ENCODE peak calls at places on chromosomes 4 and X, in six cellular contexts. T is HCT116, G is IMR-90, Y is endothelial cell of umbilical vein, K is SK-N-SH, N is fibroblast of lung. O is an unnamed sample.

GRCh38 chrX:13716905-13717304 is 17.5 kb downstream of the TRAPPC2 start:
- DNase-seq in G (no peak), T (no peak), K (no peak), Y (no peak), N (no peak), O (no peak)

GRCh38 chr4:64158648-64159326 is 250.5 kb downstream of the TECRL start:
- DNase-seq in T (peak; percentile 12), G (peak; percentile 22), N (peak; percentile 61), Y (peak; percentile 36), K (peak; percentile 28), O (peak; percentile 90)

GRCh38 chr4:53066155-53066554 is 204.0 kb downstream of the RASL11B start:
- DNase-seq in N (no peak), K (no peak), Y (no peak), T (no peak), G (no peak), O (no peak)

GRCh38 chrX:114611018-114611619 is 27.2 kb downstream of the HTR2C start:
- DNase-seq in Y (peak; percentile 31), G (peak; percentile 35), T (peak; percentile 34), K (peak; percentile 46), N (peak; percentile 51), O (peak; percentile 65)

GRCh38 chr4:18110099-18110498 is 88.5 kb upstream of the LCORL start:
- DNase-seq in N (no peak), K (no peak), G (no peak), T (no peak), Y (no peak), O (no peak)

GRCh38 chr4:98568896-98569663 is 89.3 kb downstream of the TSPAN5 start:
- DNase-seq in G (no peak), N (no peak), T (no peak), K (no peak), Y (peak; percentile 34), O (no peak)

GRCh38 chr4:168584321-168584771 is 87.5 kb downstream of the PALLD start:
- DNase-seq in G (peak; percentile 53), K (no peak), T (no peak), N (peak; percentile 54), Y (peak; percentile 8), O (peak; percentile 76)

GRCh38 chr4:144627663-144628076 is 18.3 kb upstream of the HHIP start:
- DNase-seq in Y (peak; percentile 96), T (no peak), G (peak; percentile 73), N (no peak), K (no peak), O (peak; percentile 80)

GRCh38 chrX:47746446-47746845 is 87.5 kb upstream of the UXT start:
- DNase-seq in K (no peak), G (no peak), N (peak; percentile 9), Y (no peak), T (no peak), O (no peak)

GRCh38 chr4:7048642-7049041 is 5.5 kb downstream of the TADA2B start:
- DNase-seq in N (no peak), T (no peak), Y (no peak), K (no peak), G (no peak), O (no peak)

GRCh38 chrX:134435894-134436293 is 24.1 kb upstream of the HPRT1 start:
- DNase-seq in G (no peak), N (no peak), K (no peak), Y (no peak), T (no peak), O (peak; percentile 2)

GRCh38 chr4:107913283-107913899 is 18.0 kb upstream of the CYP2U1 start:
- DNase-seq in N (peak; percentile 84), K (peak; percentile 36), T (peak; percentile 54), G (peak; percentile 76), Y (peak; percentile 80), O (peak; percentile 76)

GRCh38 chr4:38762560-38762959 is 20.2 kb downstream of the TLR10 start:
- DNase-seq in T (no peak), N (no peak), G (no peak), Y (no peak), K (no peak), O (no peak)

GRCh38 chr4:54001558-54002365 is 62.6 kb downstream of the CHIC2 start:
- DNase-seq in K (no peak), N (no peak), T (no peak), Y (no peak), G (no peak), O (no peak)

GRCh38 chr4:33316033-33316432 is 2595.9 kb downstream of the PCDH7 start:
- DNase-seq in T (no peak), Y (no peak), K (no peak), N (no peak), G (no peak), O (no peak)

GRCh38 chrX:97797076-97797475 is 913.4 kb downstream of the RPA4 start:
- DNase-seq in K (no peak), N (no peak), G (no peak), Y (no peak), T (no peak), O (no peak)

GRCh38 chr4:30443289-30443688 is 276.9 kb upstream of the PCDH7 start:
- DNase-seq in K (no peak), N (no peak), G (no peak), T (no peak), Y (no peak), O (no peak)

GRCh38 chrX:63747331-63747730 is 37.7 kb downstream of the ARHGEF9 start:
- DNase-seq in N (peak; percentile 43), Y (peak; percentile 90), K (no peak), T (no peak), G (peak; percentile 68), O (no peak)

GRCh38 chr4:147683172-147683571 is 791 bp downstream of the PRMT9 start:
- DNase-seq in G (peak; percentile 32), N (peak; percentile 47), K (peak; percentile 37), Y (peak; percentile 36), T (no peak), O (peak; percentile 8)

GRCh38 chrX:154091678-154092077 is 5.8 kb downstream of the MECP2 start:
- DNase-seq in Y (no peak), N (no peak), T (no peak), G (no peak), K (no peak), O (no peak)
- H4K20me1 ChIP-seq in Y (peaks cover 5% of the 10 kb centered on the region), N (no peaks in the 10 kb centered on the region), T (no peaks in the 10 kb centered on the region), G (peaks cover 65% of the 10 kb centered on the region), K (peaks cover 78% of the 10 kb centered on the region), O (peaks cover 52% of the 10 kb centered on the region)

DNA sequence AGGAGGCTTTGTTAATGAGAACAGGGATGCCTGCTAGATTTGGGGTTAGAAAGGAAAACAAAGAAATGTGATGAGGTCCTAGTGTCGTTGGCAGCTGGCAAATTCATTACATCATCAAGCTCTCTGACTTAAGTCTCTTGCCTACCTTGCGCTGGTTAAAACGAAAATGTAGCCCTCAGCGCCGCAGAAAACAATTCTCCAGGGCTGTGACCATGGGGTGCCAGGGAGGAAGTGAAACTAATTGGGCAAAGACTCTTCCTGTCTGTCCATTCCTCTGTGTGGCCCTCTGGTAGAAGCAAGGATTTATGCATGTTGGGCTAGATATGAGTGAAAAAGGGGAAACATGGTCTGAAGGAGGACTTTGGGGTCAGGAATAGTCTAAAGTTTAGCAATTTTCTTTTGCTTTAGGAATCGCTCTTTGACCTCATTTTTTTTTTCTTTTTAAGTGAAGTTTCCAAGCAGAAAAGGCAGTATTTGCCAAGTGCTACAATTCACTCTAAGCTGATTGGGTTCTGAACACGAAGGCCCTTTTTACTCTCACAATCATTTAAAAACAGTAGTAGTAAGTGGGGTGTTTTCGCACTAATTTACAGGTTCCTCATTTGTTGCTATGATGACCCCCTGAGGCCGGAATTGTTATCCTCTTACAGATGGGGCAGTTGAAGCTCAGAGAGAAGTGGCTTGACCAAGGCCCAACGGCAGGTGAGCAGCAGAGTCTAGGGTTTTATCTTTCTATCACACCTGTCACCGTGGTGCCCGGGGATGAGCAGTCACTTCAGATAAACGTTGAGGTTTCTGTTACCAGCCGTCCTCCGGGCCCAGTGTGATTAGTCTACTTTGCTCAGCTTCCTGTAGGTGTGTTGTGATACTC is 27.3 kb upstream of the CHRNA9 start:
- DNase-seq in T (no peak), K (no peak), G (no peak), Y (no peak), N (no peak), O (no peak)
- H3K9ac ChIP-seq in T (no peak overlapping the region), K (no peak overlapping the region), G (no peak overlapping the region), Y (no peak overlapping the region), N (no peak overlapping the region), O (no peak overlapping the region)

DNA sequence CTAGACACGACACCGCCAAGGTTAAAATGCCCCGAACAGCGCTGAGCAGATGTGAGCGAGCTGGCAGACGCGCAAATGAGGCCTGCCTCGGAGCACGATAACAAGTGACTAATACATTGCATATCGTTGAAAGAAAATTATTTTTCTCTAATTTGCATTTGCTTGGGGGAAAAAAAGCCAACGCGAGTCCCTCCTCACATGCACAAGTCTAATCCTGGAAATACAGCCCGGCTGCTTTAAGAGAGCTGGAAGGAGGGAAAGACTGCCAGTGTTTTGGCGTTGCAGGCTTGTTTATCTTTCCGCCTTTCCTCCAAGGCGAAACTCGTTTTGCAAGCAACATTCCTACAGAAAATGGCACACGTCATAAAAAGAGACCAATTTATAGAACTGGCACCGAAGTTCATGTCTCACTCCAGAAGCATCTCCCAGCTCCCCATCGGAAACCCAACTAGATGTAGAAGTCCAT is 12.6 kb downstream of the BCOR start:
- DNase-seq in K (no peak), N (peak; percentile 89), G (peak; percentile 86), T (no peak), Y (peak; percentile 9), O (peak; percentile 90)
- H4K20me1 ChIP-seq in K (peaks cover 84% of the 10 kb centered on the region), N (no peaks in the 10 kb centered on the region), G (peaks cover 48% of the 10 kb centered on the region), T (peaks cover 12% of the 10 kb centered on the region), Y (no peaks in the 10 kb centered on the region), O (peaks cover 13% of the 10 kb centered on the region)

DNA sequence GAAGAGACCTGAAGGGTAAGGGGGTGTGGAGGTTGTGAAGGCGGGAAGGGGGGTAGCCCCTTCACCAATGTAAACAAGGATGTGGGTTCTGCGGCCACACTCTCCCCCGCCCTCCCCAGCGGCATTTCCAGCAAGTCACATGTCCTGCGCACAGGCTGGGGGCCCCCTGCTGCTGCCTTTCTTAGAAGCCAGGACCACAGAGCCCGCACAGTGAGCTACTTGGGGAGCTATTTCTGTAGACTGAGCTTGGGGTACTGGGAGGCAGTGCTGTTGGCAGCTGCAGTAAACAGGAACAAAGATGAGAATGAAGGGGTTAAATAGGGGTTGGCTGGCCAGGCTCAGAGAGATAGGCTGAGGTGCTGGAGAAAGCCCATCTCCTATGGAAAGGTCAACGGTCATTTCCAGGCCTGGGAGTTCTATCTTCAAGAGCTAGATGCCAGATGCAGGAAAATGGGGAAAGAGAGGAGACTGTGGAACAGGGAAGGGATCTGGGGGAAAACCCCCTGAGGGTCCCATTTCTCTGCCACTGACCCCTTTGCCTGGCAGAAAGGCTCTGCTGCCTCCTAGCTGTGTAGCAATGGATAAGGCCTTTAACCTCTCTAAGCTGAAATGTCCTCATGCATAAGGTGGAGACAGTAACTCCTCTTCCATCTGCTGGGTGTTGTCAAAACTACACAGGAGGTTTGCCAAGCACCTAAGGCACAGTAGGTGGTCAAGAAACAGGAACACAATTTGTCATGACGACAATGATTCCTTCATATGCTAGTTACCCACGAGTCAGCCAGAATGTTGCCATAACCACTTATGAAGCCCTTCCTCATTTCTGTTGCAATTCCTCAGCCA is 18.5 kb upstream of the PIM2 start:
- DNase-seq in K (no peak), G (no peak), N (no peak), Y (no peak), T (no peak), O (no peak)
- H3K9ac ChIP-seq in K (no peak overlapping the region), G (no peak overlapping the region), N (no peak overlapping the region), Y (no peak overlapping the region), T (no peak overlapping the region), O (no peak overlapping the region)

DNA sequence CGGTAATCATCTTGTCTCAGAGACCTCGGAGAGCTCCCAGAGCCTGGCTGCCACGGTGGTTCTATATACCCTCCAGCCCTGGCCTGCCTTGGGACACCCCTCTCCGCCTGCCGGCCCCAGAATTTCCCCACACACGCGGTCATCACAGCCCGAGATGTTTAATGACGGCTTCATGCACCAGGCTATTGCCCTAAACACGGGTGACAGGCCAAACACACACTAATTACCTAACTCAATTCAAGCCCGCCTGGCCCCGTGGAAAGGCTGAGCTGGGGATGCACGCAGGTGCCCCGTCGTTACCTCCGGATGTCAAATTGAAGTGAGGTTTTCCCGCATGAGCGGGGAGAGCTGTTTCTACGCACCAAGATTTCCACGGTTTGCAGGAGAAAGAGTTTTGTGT is 72.9 kb upstream of the PPP2R3B start:
- DNase-seq in K (no peak), Y (no peak), G (no peak), T (no peak), N (no peak), O (no peak)
- H4K20me1 ChIP-seq in K (no peaks in the 10 kb centered on the region), Y (no peaks in the 10 kb centered on the region), G (no peaks in the 10 kb centered on the region), T (no peaks in the 10 kb centered on the region), N (no peaks in the 10 kb centered on the region), O (no peaks in the 10 kb centered on the region)